ENCODE peak calls at places on chromosomes 3 and 15, in four cellular contexts. M is activated naive CD4-positive, alpha-beta T cell treated with anti-CD3 and anti-CD28 coated beads, Interleukin-2, amount 50 U/mL, for 72 hours; L is AG04450; N is brain microvascular endothelial cell. A is an unnamed sample.
A peak's percentile ranks its signal among the peaks of the same experiment; 100 is the strongest.

GRCh38 chr3:32319607-32320006 is 72.0 kb upstream of the CMTM7 start:
- DNase-seq in M (no peak), L (no peak), N (no peak), A (no peak)

GRCh38 chr15:70854669-70854976 is 666 bp upstream of the LARP6 start:
- DNase-seq in M (no peak), L (no peak), N (peak; percentile 40), A (no peak)

GRCh38 chr3:53944019-53944418 is 52.4 kb upstream of the SELENOK start:
- DNase-seq in M (no peak), L (no peak), N (no peak), A (no peak)

GRCh38 chr3:152574461-152575079 is 260.4 kb upstream of the P2RY1 start:
- DNase-seq in M (peak; percentile 21), L (no peak), N (peak; percentile 62), A (peak; percentile 10)

GRCh38 chr15:47516576-47517371 is 200.5 kb upstream of the SEMA6D start:
- DNase-seq in M (no peak), L (no peak), N (no peak), A (no peak)

GRCh38 chr3:44915702-44916438 is 41.5 kb downstream of the TGM4 start:
- DNase-seq in M (no peak), L (no peak), N (no peak), A (no peak)

GRCh38 chr3:183116051-183116614 is 16.8 kb upstream of the MCCC1 start:
- DNase-seq in M (peak; percentile 61), L (no peak), N (no peak), A (no peak)

GRCh38 chr3:54999159-54999558 is 71.3 kb upstream of the LRTM1 start:
- DNase-seq in M (no peak), L (peak; percentile 46), N (peak; percentile 88), A (no peak)

GRCh38 chr3:87313641-87314040 is 37.3 kb upstream of the POU1F1 start:
- DNase-seq in M (no peak), L (no peak), N (no peak), A (no peak)

GRCh38 chr3:67601919-67602608 is 52.3 kb downstream of the SUCLG2 start:
- DNase-seq in M (no peak), L (no peak), N (peak; percentile 16), A (no peak)

A was measured in T1000.